ENCODE peak calls at places on chromosome 11, in five cellular contexts. G, X, U, C and Y are unnamed samples.

GRCh38 chr11:109994896-109995295 is 98.3 kb upstream of the ZC3H12C start:
- DNase-seq in G (no peak), X (no peak), U (no peak), C (no peak), Y (no peak)

GRCh38 chr11:18844753-18845367 is 53.3 kb upstream of the PTPN5 start:
- DNase-seq in G (no peak), X (no peak), U (no peak), C (no peak), Y (no peak)

GRCh38 chr11:104891135-104891534 is 7.1 kb downstream of the CASP12 start:
- DNase-seq in G (no peak), X (no peak), U (no peak), C (no peak), Y (no peak)

GRCh38 chr11:130918081-130918480 is 1.8 kb upstream of the SNX19 start:
- DNase-seq in G (no peak), X (peak; percentile 82), U (no peak), C (no peak), Y (no peak)

GRCh38 chr11:77085652-77086051 is 17.0 kb upstream of the OMP start:
- DNase-seq in G (no peak), X (no peak), U (no peak), C (no peak), Y (no peak)

GRCh38 chr11:6315811-6316425 is 4.4 kb downstream of the CAVIN3 start:
- DNase-seq in G (peak; percentile 38), X (peak; percentile 72), U (peak; percentile 25), C (peak; percentile 77), Y (peak; percentile 59)

GRCh38 chr11:17743808-17744119 is 9.2 kb downstream of the KCNC1 start:
- DNase-seq in G (no peak), X (no peak), U (no peak), C (no peak), Y (no peak)

GRCh38 chr11:36540998-36541397 is 26.8 kb upstream of the RAG1 start:
- DNase-seq in G (no peak), X (peak; percentile 55), U (no peak), C (peak; percentile 82), Y (no peak)

GRCh38 chr11:32143378-32143777 is 52.5 kb downstream of the RCN1 start:
- DNase-seq in G (no peak), X (no peak), U (no peak), C (no peak), Y (no peak)

GRCh38 chr11:20161230-20161918 is 1.1 kb upstream of the DBX1 start:
- DNase-seq in G (no peak), X (no peak), U (no peak), C (no peak), Y (no peak)

GRCh38 chr11:70608568-70609314 is 210.4 kb downstream of the CTTN start:
- DNase-seq in G (no peak), X (no peak), U (no peak), C (no peak), Y (no peak)

GRCh38 chr11:21133722-21134121 is 464.3 kb downstream of the NELL1 start:
- DNase-seq in G (no peak), X (no peak), U (no peak), C (no peak), Y (no peak)

GRCh38 chr11:33268945-33269567 is 11.9 kb downstream of the HIPK3 start:
- DNase-seq in G (no peak), X (no peak), U (no peak), C (no peak), Y (no peak)

GRCh38 chr11:2301631-2302272 is at the start of the genes C11orf21 and TSPAN32:
- DNase-seq in G (no peak), X (no peak), U (peak; percentile 25), C (peak; percentile 30), Y (no peak)
- H3K4me3 ChIP-seq in G (no peak within 1 kb of the TSS), X (no peak within 1 kb of the TSS), U (peak within 1 kb of the TSS; percentile 8), C (no peak within 1 kb of the TSS), Y (no peak within 1 kb of the TSS)

GRCh38 chr11:68106165-68106940 is 14.8 kb downstream of the CHKA start:
- DNase-seq in G (no peak), X (peak; percentile 97), U (no peak), C (peak; percentile 77), Y (no peak)
- TF ChIP-seq POLR2A in G (no peak), X (no peak), U (no peak), C (no peak), Y (no peak)

GRCh38 chr11:371051-371450 is 1.8 kb downstream of the B4GALNT4 start:
- DNase-seq in G (no peak), X (no peak), U (no peak), C (no peak), Y (no peak)
- H3K27ac ChIP-seq in G (no peak overlapping the region), X (no peak overlapping the region), U (no peak overlapping the region), C (no peak overlapping the region), Y (no peak overlapping the region)

GRCh38 chr11:14974021-14974698 is 2.0 kb upstream of the CALCA start:
- DNase-seq in G (no peak), X (no peak), U (no peak), C (no peak), Y (no peak)
- H3K4me3 ChIP-seq in G (no peak overlapping the region), X (no peak overlapping the region), U (peak overlapping the region; percentile 47), C (peak overlapping the region; percentile 8), Y (no peak overlapping the region)

DNA sequence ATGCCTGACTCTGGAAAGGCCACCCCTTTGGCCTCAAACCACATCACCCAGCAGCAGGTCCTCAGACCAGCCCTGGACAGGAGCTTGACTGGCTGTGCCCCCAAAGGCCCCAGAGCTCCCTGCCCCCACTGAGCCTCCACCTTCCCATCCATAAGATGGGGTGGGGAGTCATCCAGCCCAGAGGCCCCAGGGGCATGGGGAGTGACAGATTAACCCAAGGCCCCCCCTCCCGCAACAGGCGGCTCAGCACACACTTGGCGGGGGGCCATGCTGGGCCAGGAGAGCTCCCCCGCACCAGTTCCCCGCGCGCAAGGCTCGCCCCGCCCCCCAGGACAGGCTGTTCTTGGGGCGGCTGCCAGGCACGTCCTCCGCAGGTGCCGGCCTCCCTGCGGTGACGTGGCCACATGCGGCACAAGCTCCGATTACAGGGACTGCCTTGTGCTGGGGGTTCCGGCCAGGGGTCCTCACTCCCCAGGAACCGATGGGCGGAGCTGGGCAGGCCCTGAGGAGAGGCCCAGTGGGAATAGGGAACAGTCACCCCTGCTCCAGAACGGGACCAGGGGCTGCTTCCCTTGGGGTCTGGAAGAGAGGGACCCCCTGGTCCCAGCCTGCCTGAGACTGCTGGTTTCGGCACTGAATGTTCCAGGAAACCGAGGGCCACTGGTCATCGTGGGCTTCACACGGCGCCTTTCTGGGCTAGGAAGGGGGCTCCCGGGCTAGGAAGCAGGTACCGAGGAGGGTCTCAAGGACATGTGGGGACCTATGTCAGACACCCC is 5.1 kb upstream of the CDKN1C start:
- DNase-seq in G (peak; percentile 88), X (peak; percentile 93), U (peak; percentile 80), C (peak; percentile 95), Y (peak; percentile 95)
- TF ChIP-seq POLR2A in G (peak; percentile 48), X (no peak), U (no peak), C (no peak), Y (peak; percentile 61)

DNA sequence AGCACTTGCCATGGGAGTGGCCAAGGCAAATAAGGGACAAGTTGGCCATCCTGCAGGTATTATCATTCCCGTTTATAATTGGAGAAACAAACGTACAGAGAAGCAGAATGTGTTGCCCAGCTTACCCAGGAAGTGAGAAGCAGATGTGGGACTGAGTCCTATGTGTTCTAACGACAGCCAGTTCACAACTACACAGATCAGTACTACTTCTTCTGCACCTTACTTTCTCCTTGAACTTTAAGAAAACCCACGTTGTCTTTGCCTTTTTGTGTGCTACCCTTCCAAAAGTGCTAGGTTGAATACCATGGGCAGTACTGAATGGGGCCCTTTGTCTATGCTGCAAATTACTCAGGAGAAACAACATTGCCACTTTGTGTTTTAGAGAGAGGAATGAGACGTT is 62.8 kb upstream of the BLID start:
- DNase-seq in G (no peak), X (no peak), U (no peak), C (no peak), Y (no peak)
- H3K27ac ChIP-seq in G (no peak overlapping the region), X (no peak overlapping the region), U (peak overlapping the region; percentile 48), C (peak overlapping the region; percentile 23), Y (no peak overlapping the region)

DNA sequence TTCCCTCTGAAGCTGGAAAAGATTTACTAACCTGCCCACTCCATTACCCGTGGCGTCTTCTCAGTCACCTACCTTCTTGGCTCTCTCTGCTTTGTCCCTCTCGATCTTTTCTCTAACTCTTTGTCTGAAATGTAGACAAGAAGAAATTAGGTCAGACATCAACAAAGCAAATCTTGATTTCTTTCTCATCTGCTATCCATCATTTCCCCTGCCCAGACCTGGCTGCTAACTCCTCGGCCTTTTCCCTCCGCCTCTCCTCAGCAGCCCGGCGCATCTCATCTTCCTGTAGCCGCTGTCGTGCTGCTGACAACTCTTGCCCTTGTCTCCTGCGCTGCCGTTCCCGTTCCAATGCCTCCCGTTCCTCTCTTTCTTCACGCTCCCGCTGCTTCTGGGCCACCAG is 1.2 kb downstream of the UBXN1 start:
- DNase-seq in G (no peak), X (no peak), U (no peak), C (no peak), Y (no peak)
- H3K4me3 ChIP-seq in G (no peak overlapping the region), X (peak overlapping the region; percentile 89), U (peak overlapping the region; percentile 85), C (no peak overlapping the region), Y (no peak overlapping the region)

GRCh38 chr11:65421204-65422103 is 1.1 kb upstream of the NEAT1 start:
- DNase-seq in G (peak; percentile 98), X (peak; percentile 96), U (peak; percentile 98), C (peak; percentile 96), Y (peak; percentile 96)
- TF ChIP-seq POLR2A in G (peak; percentile 56), X (no peak), U (peak; percentile 64), C (no peak), Y (peak; percentile 86)

GRCh38 chr11:73784080-73784634 is 3.5 kb upstream of the MRPL48 start:
- DNase-seq in G (no peak), X (no peak), U (no peak), C (no peak), Y (no peak)
- H3K27ac ChIP-seq in G (peak overlapping the region; percentile 20), X (no peak overlapping the region), U (no peak overlapping the region), C (no peak overlapping the region), Y (no peak overlapping the region)

GRCh38 chr11:73156686-73157085 is 14.6 kb upstream of the FCHSD2 start:
- DNase-seq in G (no peak), X (no peak), U (no peak), C (no peak), Y (no peak)
- H3K4me3 ChIP-seq in G (no peak overlapping the region), X (no peak overlapping the region), U (no peak overlapping the region), C (no peak overlapping the region), Y (no peak overlapping the region)